ENCODE peak calls at places on chromosomes 12 and 14, in six cellular contexts. M, U, D, B, A and I are unnamed samples.

GRCh38 chr12:52130695-52131094 is 51.2 kb downstream of the SMIM41 start:
- DNase-seq in M (peak), U (no peak), D (no peak), B (no peak), A (no peak), I (no peak)

GRCh38 chr12:19125325-19125724 is 4.2 kb upstream of the PLEKHA5 start:
- DNase-seq in M (no peak), U (no peak), D (no peak), B (no peak), A (no peak), I (peak)

GRCh38 chr14:64092940-64093339 is 201.2 kb downstream of the ESR2 start:
- DNase-seq in M (no peak), U (no peak), D (no peak), B (no peak), A (no peak), I (no peak)

GRCh38 chr12:49010092-49010668 is 8.4 kb downstream of the PRKAG1 start:
- DNase-seq in M (no peak), U (no peak), D (no peak), B (no peak), A (no peak), I (no peak)

GRCh38 chr12:96044017-96044985 is 8.9 kb upstream of the LTA4H start:
- DNase-seq in M (no peak), U (no peak), D (no peak), B (peak), A (no peak), I (peak)

GRCh38 chr12:57169969-57170368 is 22.6 kb upstream of the LRP1-AS start:
- DNase-seq in M (no peak), U (no peak), D (no peak), B (no peak), A (no peak), I (no peak)

GRCh38 chr14:55097894-55098560 is 31.0 kb upstream of the LGALS3 start:
- DNase-seq in M (no peak), U (no peak), D (no peak), B (no peak), A (no peak), I (no peak)

GRCh38 chr14:39442293-39442692 is 10.1 kb upstream of the FBXO33 start:
- DNase-seq in M (no peak), U (no peak), D (no peak), B (no peak), A (no peak), I (no peak)

GRCh38 chr14:98960617-98961013 is 311.4 kb downstream of the BCL11B start:
- DNase-seq in M (no peak), U (no peak), D (no peak), B (no peak), A (no peak), I (no peak)

GRCh38 chr12:57899010-57899662 is 42.2 kb upstream of the ATP23 start:
- DNase-seq in M (peak), U (no peak), D (no peak), B (no peak), A (no peak), I (peak)

GRCh38 chr12:10362828-10363664 is 26.8 kb downstream of the KLRK1 start:
- DNase-seq in M (no peak), U (no peak), D (no peak), B (no peak), A (no peak), I (no peak)
- H3K4me3 ChIP-seq in M (peak), U (no peak), D (no peak), B (no peak), A (no peak), I (no peak)

DNA sequence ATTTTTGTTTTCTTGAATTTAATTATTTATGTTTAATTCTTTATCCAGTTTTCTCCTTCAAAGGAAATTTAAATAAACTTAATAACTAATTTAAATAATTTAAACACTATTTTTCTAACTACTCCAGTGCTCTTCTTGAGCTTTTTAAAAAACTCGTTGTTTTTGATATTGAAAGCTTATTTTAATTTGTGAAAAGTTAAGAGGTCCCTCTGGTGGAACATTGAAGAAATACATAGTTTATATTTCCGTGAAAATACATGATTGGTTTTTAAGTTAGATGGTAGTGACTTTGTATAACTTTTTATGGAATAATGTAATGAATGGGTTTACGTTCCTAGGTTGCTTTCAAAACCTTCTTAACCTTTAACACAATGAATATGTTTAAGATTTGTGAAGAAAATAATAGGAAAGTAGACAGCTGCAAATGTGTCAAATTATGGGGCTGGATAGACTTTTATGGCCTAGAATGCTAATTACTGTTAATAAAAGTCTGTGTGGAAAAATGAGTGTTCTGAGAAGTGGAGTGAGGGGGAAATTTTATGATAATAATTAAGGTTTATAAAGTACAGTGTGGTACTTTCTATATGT is 45.9 kb upstream of the MSRB3 start:
- DNase-seq in M (no peak), U (no peak), D (no peak), B (no peak), A (peak), I (peak)
- TF ChIP-seq CTCF in M (peak), U (no peak), D (peak), B (no peak), A (peak), I (peak)

GRCh38 chr12:118374126-118374725 is 1.5 kb upstream of the TAOK3 start:
- DNase-seq in M (no peak), U (no peak), D (no peak), B (no peak), A (no peak), I (no peak)

GRCh38 chr12:118375348-118375747 is 1.0 kb upstream of the SUDS3 start:
- DNase-seq in M (no peak), U (no peak), D (no peak), B (no peak), A (no peak), I (no peak)

GRCh38 chr12:118376089-118377004 is at the start of gene SUDS3:
- DNase-seq in M (peak), U (peak), D (peak), B (no peak), A (peak), I (peak)

GRCh38 chr12:118373628-118374027 is 921 bp upstream of the TAOK3 start:
- DNase-seq in M (no peak), U (no peak), D (no peak), B (no peak), A (no peak), I (no peak)

DNA sequence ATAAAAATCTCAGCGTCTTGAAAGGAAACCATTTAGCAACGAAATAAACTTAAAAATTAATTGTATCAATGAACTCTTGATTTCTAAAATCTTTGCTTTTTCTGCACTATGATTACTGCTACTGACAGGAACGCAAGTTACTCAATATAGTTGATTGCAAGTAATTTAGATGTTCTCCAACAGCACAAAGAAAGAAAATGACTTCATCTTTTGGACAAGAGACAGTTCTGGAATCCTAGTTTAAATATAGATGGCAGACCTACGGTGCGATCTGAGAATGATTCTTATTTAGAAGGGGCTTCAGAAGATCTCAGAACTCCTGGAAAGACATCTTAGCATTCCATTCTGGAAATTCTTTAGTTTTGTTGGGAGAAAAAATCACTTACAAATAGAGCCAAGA is 1.4 kb upstream of the SUDS3 start:
- DNase-seq in M (no peak), U (no peak), D (no peak), B (peak), A (no peak), I (peak)
- H3K4me3 ChIP-seq in M (peak), U (no peak), D (peak), B (no peak), A (no peak), I (no peak)

DNA sequence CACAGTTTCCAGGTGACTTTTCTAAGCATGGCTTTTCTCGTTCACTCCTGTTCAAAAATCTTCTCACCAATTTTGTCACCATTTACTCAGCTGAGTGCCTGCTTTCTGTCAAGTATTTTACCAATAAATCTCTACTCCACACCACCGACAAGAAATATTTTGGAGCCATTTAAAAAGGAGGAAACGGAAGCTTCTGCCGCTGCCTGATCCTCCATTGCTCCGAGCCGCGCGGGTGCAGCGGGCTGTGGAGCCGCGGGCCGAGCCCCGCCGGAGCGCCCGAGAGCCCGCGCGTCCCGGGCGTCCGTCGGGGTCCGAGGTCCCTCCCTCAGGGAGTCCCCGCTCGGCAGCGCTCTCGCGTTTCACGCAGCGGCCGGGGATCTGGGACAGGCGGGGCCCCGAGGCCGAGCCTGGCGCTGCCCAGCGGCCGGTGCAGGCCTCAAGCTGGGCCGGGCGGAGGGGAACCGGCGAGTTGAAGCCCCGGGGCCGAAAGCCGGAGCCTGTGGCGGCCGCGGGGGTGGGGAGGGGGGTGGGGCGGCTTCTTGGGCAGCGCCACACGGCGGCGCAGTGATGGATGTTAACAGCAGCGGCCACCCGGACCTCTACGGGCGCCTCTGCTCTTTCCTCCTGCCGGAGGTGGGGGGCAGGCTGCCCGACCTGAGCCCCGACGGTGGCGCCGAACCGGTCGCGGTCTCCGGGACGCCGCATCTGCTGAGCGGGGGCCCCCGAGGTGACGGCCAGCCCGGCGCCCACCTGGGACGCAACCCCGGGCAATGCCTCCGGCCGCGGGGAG is 1.1 kb upstream of the HEBP1 start:
- DNase-seq in M (peak), U (peak), D (peak), B (no peak), A (peak), I (peak)
- TF ChIP-seq CTCF in M (peak), U (no peak), D (peak), B (peak), A (peak), I (peak)

GRCh38 chr12:118033902-118034301 is 17.4 kb downstream of the RFC5 start:
- DNase-seq in M (no peak), U (no peak), D (no peak), B (peak), A (no peak), I (peak)

GRCh38 chr12:118034429-118035193 is 18.1 kb downstream of the RFC5 start:
- DNase-seq in M (no peak), U (no peak), D (peak), B (peak), A (peak), I (peak)

GRCh38 chr12:118035194-118036041 is 18.9 kb downstream of the RFC5 start:
- DNase-seq in M (no peak), U (no peak), D (peak), B (no peak), A (no peak), I (peak)

GRCh38 chr12:118038122-118038521 is 21.6 kb downstream of the RFC5 start:
- DNase-seq in M (no peak), U (no peak), D (no peak), B (no peak), A (no peak), I (no peak)

GRCh38 chr12:118036672-118037411 is 20.3 kb downstream of the RFC5 start:
- DNase-seq in M (no peak), U (no peak), D (no peak), B (no peak), A (no peak), I (no peak)
- H3K4me3 ChIP-seq in M (no peak), U (no peak), D (no peak), B (no peak), A (no peak), I (no peak)